ENCODE peak calls at places on chromosomes 6 and 20, in eight cellular contexts. R is effector memory CD4-positive, alpha-beta T cell; X is tibial artery; A is HCT116; O is spleen; Q is vagina; J is ovary; B is adrenal gland. Y is an unnamed sample.

GRCh38 chr20:5945963-5946362 is 4.4 kb downstream of the TRMT6 start:
- DNase-seq in R (no peak), X (no peak), A (no peak), O (no peak), Q (no peak), J (no peak), B (no peak), Y (no peak)

GRCh38 chr6:42333622-42334021 is 116.0 kb upstream of the MRPS10 start:
- DNase-seq in R (no peak), X (no peak), A (no peak), O (no peak), Q (no peak), J (no peak), B (no peak), Y (no peak)

GRCh38 chr6:167648506-167649278 is 178.0 kb upstream of the AFDN start:
- DNase-seq in R (no peak), X (no peak), A (no peak), O (peak; percentile 33), Q (no peak), J (no peak), B (no peak), Y (no peak)

GRCh38 chr6:76262240-76262639 is 189.8 kb upstream of the IMPG1 start:
- DNase-seq in R (no peak), X (no peak), A (no peak), O (no peak), Q (no peak), J (no peak), B (no peak), Y (no peak)

GRCh38 chr6:13504611-13505344 is 17.4 kb upstream of the GFOD1 start:
- DNase-seq in R (no peak), X (no peak), A (no peak), O (no peak), Q (no peak), J (no peak), B (no peak), Y (no peak)

GRCh38 chr20:59018817-59019216 is 412 bp upstream of the TUBB1 start:
- DNase-seq in R (no peak), X (no peak), A (no peak), O (peak; percentile 64), Q (no peak), J (no peak), B (no peak), Y (no peak)

GRCh38 chr6:10033223-10033829 is 381.5 kb downstream of the TFAP2A start:
- DNase-seq in R (no peak), X (no peak), A (no peak), O (no peak), Q (no peak), J (no peak), B (no peak), Y (no peak)

GRCh38 chr6:15205321-15205720 is 40.5 kb upstream of the JARID2 start:
- DNase-seq in R (no peak), X (no peak), A (no peak), O (no peak), Q (no peak), J (no peak), B (no peak), Y (no peak)

GRCh38 chr20:54228841-54229240 is 21.0 kb downstream of the PFDN4 start:
- DNase-seq in R (no peak), X (no peak), A (no peak), O (no peak), Q (no peak), J (no peak), B (peak; percentile 35), Y (no peak)

GRCh38 chr20:4666001-4666470 is 55.7 kb upstream of the PRND start:
- DNase-seq in R (peak; percentile 48), X (no peak), A (no peak), O (no peak), Q (no peak), J (no peak), B (peak; percentile 32), Y (peak; percentile 71)

GRCh38 chr20:48129319-48129973 is 344.2 kb upstream of the SULF2 start:
- DNase-seq in R (no peak), X (no peak), A (no peak), O (no peak), Q (no peak), J (no peak), B (no peak), Y (no peak)

GRCh38 chr6:170178561-170179477 is 112.1 kb downstream of the DLL1 start:
- DNase-seq in R (no peak), X (peak; percentile 45), A (no peak), O (peak; percentile 74), Q (peak; percentile 94), J (peak; percentile 25), B (no peak), Y (no peak)

GRCh38 chr20:63466250-63466825 is 6.1 kb downstream of the KCNQ2 start:
- DNase-seq in R (no peak), X (no peak), A (no peak), O (no peak), Q (no peak), J (no peak), B (no peak), Y (no peak)

GRCh38 chr20:63464289-63464635 is 8.2 kb downstream of the KCNQ2 start:
- DNase-seq in R (no peak), X (no peak), A (no peak), O (no peak), Q (no peak), J (no peak), B (no peak), Y (no peak)

GRCh38 chr20:63466861-63467260 is 5.6 kb downstream of the KCNQ2 start:
- DNase-seq in R (no peak), X (no peak), A (no peak), O (no peak), Q (no peak), J (no peak), B (no peak), Y (no peak)

GRCh38 chr20:63467294-63468083 is 5.0 kb downstream of the KCNQ2 start:
- DNase-seq in R (no peak), X (no peak), A (no peak), O (no peak), Q (no peak), J (no peak), B (no peak), Y (no peak)

DNA sequence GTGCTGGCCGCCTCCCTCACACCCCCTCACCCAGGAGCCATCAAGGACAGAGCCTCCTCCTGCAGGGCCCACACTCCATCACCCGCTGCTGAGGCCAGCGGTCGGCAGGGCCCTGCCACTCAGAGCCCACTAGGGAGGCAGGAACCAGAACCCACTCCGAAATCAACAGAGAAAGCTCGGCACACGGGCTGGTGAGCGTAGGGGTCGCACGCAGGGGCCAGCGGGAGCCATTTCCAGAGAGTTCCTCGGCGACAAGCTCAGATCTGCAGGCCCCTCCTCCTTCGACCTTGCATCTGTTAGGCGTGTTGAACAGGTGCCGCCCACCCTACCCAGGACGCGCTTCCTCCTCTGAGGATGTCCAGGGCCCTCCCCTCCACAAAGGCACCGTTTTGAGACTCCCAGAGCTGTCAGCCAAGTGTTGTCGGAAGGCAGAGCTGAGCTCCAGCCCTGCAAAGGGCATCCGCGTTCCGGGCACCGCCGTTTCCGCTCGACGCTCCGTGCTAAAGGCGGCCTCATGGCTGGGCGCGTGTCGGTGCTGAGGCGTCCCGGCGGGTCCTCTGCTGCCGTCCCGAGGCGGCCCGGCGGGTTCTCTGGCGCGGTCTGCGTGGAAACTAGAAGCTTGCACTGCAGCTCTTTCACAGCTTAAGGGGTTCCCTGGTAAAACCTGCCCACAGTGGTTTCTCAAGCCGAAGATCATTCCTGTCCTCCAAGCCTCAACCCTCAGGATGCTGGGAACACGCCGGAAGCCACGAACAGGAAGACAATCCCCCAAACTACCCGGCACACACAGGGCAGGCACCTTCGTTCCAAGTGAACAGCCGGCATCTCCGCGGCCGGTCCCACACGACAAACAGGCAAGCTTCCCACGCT is 6.8 kb downstream of the KCNQ2 start:
- DNase-seq in R (no peak), X (no peak), A (no peak), O (no peak), Q (no peak), J (no peak), B (no peak), Y (no peak)
- H3K4me1 ChIP-seq in R (no peaks in the 10 kb centered on the region), X (no peaks in the 10 kb centered on the region), A (peaks cover 11% of the 10 kb centered on the region), O (no peaks in the 10 kb centered on the region), Q (no peaks in the 10 kb centered on the region), J (no peaks in the 10 kb centered on the region), B (no peaks in the 10 kb centered on the region), Y (no peaks in the 10 kb centered on the region)

GRCh38 chr6:132491881-132492280 is 21.0 kb downstream of the STX7 start:
- DNase-seq in R (no peak), X (no peak), A (no peak), O (no peak), Q (no peak), J (no peak), B (no peak), Y (no peak)

GRCh38 chr6:132490024-132490423 is 22.9 kb downstream of the STX7 start:
- DNase-seq in R (no peak), X (peak; percentile 66), A (no peak), O (no peak), Q (no peak), J (no peak), B (peak; percentile 57), Y (no peak)

GRCh38 chr6:132489376-132489775 is 23.5 kb downstream of the STX7 start:
- DNase-seq in R (no peak), X (no peak), A (no peak), O (no peak), Q (no peak), J (no peak), B (no peak), Y (no peak)

GRCh38 chr6:132490478-132491204 is 22.3 kb downstream of the STX7 start:
- DNase-seq in R (no peak), X (no peak), A (no peak), O (peak; percentile 77), Q (no peak), J (no peak), B (no peak), Y (no peak)

GRCh38 chr6:132491303-132491702 is 21.6 kb downstream of the STX7 start:
- DNase-seq in R (no peak), X (peak; percentile 66), A (no peak), O (no peak), Q (no peak), J (no peak), B (peak; percentile 66), Y (no peak)
- H3K4me1 ChIP-seq in R (no peaks in the 10 kb centered on the region), X (peaks cover 20% of the 10 kb centered on the region), A (no peaks in the 10 kb centered on the region), O (peaks cover 89% of the 10 kb centered on the region), Q (peaks cover 39% of the 10 kb centered on the region), J (peaks cover 6% of the 10 kb centered on the region), B (peaks cover 5% of the 10 kb centered on the region), Y (no peaks in the 10 kb centered on the region)

DNA sequence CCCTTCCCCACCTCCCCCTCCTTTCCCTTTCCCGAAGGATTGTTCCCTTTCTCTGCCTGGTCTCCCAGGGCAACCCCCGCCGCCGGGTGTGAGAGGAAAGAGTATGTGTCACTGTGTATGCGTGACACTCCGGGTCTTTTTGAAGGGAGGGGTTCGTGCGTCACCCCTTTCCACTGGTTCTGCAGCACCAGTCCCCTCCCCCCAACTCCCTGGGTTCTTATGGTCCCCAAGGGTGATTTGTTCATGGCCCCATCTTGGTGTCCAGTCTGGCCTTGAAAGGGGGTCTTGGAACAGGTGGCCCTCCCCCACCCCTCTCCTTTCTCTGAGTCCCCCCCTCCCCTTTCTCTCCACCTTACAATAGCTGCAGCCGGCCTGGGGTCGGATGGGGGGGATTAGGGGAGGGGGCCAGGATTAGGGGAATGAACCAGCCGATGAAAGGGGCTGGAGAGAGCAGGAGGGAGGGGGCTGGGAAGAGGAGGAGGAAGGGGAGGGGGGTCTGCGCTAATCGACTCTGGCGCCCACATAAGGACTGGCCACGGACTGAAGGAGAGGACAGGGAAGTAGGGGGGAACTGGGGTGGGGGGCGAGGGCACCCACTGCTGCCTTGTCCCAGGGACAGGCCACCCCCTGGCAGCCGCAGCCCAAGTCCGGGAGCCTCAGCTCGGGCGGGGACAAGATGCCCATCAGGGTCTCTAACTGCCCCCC is 1.3 kb upstream of the RING1 start:
- DNase-seq in R (no peak), X (no peak), A (no peak), O (peak; percentile 76), Q (no peak), J (peak; percentile 38), B (peak; percentile 72), Y (no peak)
- H3K4me1 ChIP-seq in R (peaks cover 28% of the 10 kb centered on the region), X (peaks cover 33% of the 10 kb centered on the region), A (peaks cover 57% of the 10 kb centered on the region), O (peaks cover 82% of the 10 kb centered on the region), Q (peaks cover 57% of the 10 kb centered on the region), J (peaks cover 22% of the 10 kb centered on the region), B (peaks cover 22% of the 10 kb centered on the region), Y (peaks cover 55% of the 10 kb centered on the region)

GRCh38 chr20:62479218-62479617 is 3.4 kb upstream of the GATA5 start:
- DNase-seq in R (no peak), X (no peak), A (no peak), O (no peak), Q (no peak), J (no peak), B (peak; percentile 31), Y (no peak)
- H3K4me1 ChIP-seq in R (peaks cover 18% of the 10 kb centered on the region), X (peaks cover 25% of the 10 kb centered on the region), A (no peaks in the 10 kb centered on the region), O (peaks cover 52% of the 10 kb centered on the region), Q (peaks cover 36% of the 10 kb centered on the region), J (peaks cover 9% of the 10 kb centered on the region), B (no peaks in the 10 kb centered on the region), Y (no peaks in the 10 kb centered on the region)